ENCODE peak calls at places on chromosomes 3 and 15, in five cellular contexts. V is endodermal cell; E is stimulated activated CD4-positive, alpha-beta T cell treated with anti-CD3 and anti-CD28 coated beads, Interleukin-12 subunit alpha, Interleukin-12 subunit beta, amount 100 ng/mL, for 24 hours; L is GM13976; O is stimulated activated naive CD4-positive, alpha-beta T cell treated with Interleukin-2 at 50 U/mL for 16 hours. P is an unnamed sample.

GRCh38 chr3:180116203-180116602 is 79.5 kb upstream of the PEX5L start:
- DNase-seq in V (no peak), E (no peak), L (no peak), O (no peak), P (no peak)

GRCh38 chr3:61132062-61132461 is 119.2 kb downstream of the FHIT start:
- DNase-seq in V (no peak), E (no peak), L (peak; percentile 37), O (no peak), P (no peak)

GRCh38 chr3:181493423-181493822 is 218.3 kb upstream of the SOX2 start:
- DNase-seq in V (no peak), E (no peak), L (no peak), O (no peak), P (no peak)

GRCh38 chr3:130789678-130790340 is 43.2 kb upstream of the PIK3R4 start:
- DNase-seq in V (peak; percentile 64), E (no peak), L (no peak), O (no peak), P (no peak)

GRCh38 chr3:27910456-27910855 is 188.3 kb upstream of the EOMES start:
- DNase-seq in V (no peak), E (no peak), L (no peak), O (no peak), P (no peak)

GRCh38 chr15:91882858-91883586 is 29.5 kb downstream of the SLCO3A1 start:
- DNase-seq in V (no peak), E (no peak), L (no peak), O (no peak), P (no peak)

GRCh38 chr15:90231028-90232017 is 2.4 kb downstream of the CIB1 start:
- DNase-seq in V (no peak), E (peak; percentile 58), L (peak; percentile 83), O (peak; percentile 74), P (no peak)

GRCh38 chr3:50503504-50503903 is at the start of gene CACNA2D2:
- DNase-seq in V (peak; percentile 87), E (peak; percentile 36), L (peak; percentile 59), O (peak; percentile 27), P (no peak)

GRCh38 chr15:70490148-70490837 is 273.1 kb downstream of the UACA start:
- DNase-seq in V (no peak), E (no peak), L (no peak), O (no peak), P (no peak)

GRCh38 chr15:87764461-87765236 is 491.9 kb downstream of the NTRK3 start:
- DNase-seq in V (peak; percentile 59), E (no peak), L (no peak), O (no peak), P (no peak)

GRCh38 chr3:179615458-179616173 is 11.0 kb downstream of the NDUFB5 start:
- DNase-seq in V (no peak), E (no peak), L (no peak), O (no peak), P (no peak)

GRCh38 chr3:59839283-59839682 is 789.5 kb upstream of the CFAP20DC start:
- DNase-seq in V (no peak), E (no peak), L (no peak), O (no peak), P (no peak)

GRCh38 chr3:294096-294495 is 97.5 kb downstream of the CHL1 start:
- DNase-seq in V (no peak), E (no peak), L (no peak), O (no peak), P (no peak)

GRCh38 chr15:66940368-66940767 is 125.0 kb upstream of the SMAD3 start:
- DNase-seq in V (peak; percentile 24), E (peak; percentile 7), L (peak; percentile 54), O (no peak), P (no peak)

GRCh38 chr3:56970401-56971002 is 90.0 kb upstream of the SPATA12 start:
- DNase-seq in V (no peak), E (no peak), L (peak; percentile 60), O (no peak), P (no peak)

P was measured in LoVo.